ENCODE peak calls at places on chromosomes 2 and 18, in four cellular contexts. F, B, W and G are unnamed samples.

GRCh38 chr2:85413592-85414421 is 3.6 kb upstream of the CAPG start:
- DNase-seq in B (no peak), F (no peak), W (peak; percentile 44), G (peak; percentile 84)

GRCh38 chr2:182784777-182785176 is 68.7 kb downstream of the DNAJC10 start:
- DNase-seq in W (peak; percentile 49), F (no peak), B (peak; percentile 10), G (peak; percentile 73)

GRCh38 chr2:27795868-27796277 is 24.4 kb downstream of the MRPL33 start:
- DNase-seq in B (no peak), F (no peak), W (no peak), G (no peak)

GRCh38 chr2:162888641-162889040 is 50.1 kb upstream of the KCNH7 start:
- DNase-seq in W (no peak), B (no peak), F (no peak), G (no peak)

GRCh38 chr18:68316636-68317035 is 398.3 kb downstream of the TMX3 start:
- DNase-seq in B (no peak), W (no peak), F (no peak), G (peak; percentile 46)

GRCh38 chr18:8450898-8451665 is 158.2 kb upstream of the RAB12 start:
- DNase-seq in F (no peak), B (no peak), W (no peak), G (no peak)

GRCh38 chr18:63575680-63576079 is 11.5 kb upstream of the SERPINB13 start:
- DNase-seq in B (no peak), W (peak; percentile 70), F (no peak), G (peak; percentile 30)

GRCh38 chr2:196376984-196377877 is 205.9 kb upstream of the STK17B start:
- DNase-seq in B (no peak), F (no peak), W (no peak), G (peak; percentile 86)

GRCh38 chr2:127181851-127182250 is 38.2 kb downstream of the CYP27C1 start:
- DNase-seq in W (no peak), F (peak; percentile 25), B (no peak), G (no peak)

GRCh38 chr2:40173276-40173675 is 278.6 kb downstream of the SLC8A1 start:
- DNase-seq in B (no peak), W (no peak), F (no peak), G (peak; percentile 52)

GRCh38 chr2:30757737-30758136 is 49.5 kb downstream of the CAPN13 start:
- DNase-seq in B (no peak), F (no peak), W (no peak), G (no peak)

GRCh38 chr18:48946329-48946835 is 4.4 kb downstream of the SMAD7 start:
- DNase-seq in B (no peak), W (peak; percentile 80), F (no peak), G (peak; percentile 54)
- H3K4me3 ChIP-seq in B (peak overlapping the region; percentile 91), W (no peak overlapping the region), F (peak overlapping the region; percentile 77), G (peak overlapping the region; percentile 91)

GRCh38 chr2:70503896-70504295 is 49.7 kb downstream of the TGFA start:
- DNase-seq in F (no peak), B (no peak), W (no peak), G (no peak)
- H3K36me3 ChIP-seq in F (no peaks in the 10 kb centered on the region), B (no peaks in the 10 kb centered on the region), W (peaks cover 10% of the 10 kb centered on the region), G (no peaks in the 10 kb centered on the region)

GRCh38 chr2:226892729-226893128 is 56.9 kb downstream of the RHBDD1 start:
- DNase-seq in B (no peak), W (no peak), F (no peak), G (peak; percentile 72)

GRCh38 chr2:226895579-226895978 is 59.7 kb downstream of the RHBDD1 start:
- DNase-seq in W (no peak), F (no peak), B (no peak), G (no peak)

GRCh38 chr2:226893206-226893605 is 57.4 kb downstream of the RHBDD1 start:
- DNase-seq in B (no peak), W (no peak), F (no peak), G (peak; percentile 76)

GRCh38 chr2:226891780-226892590 is 56.1 kb downstream of the RHBDD1 start:
- DNase-seq in F (no peak), W (peak; percentile 51), B (no peak), G (peak; percentile 92)

DNA sequence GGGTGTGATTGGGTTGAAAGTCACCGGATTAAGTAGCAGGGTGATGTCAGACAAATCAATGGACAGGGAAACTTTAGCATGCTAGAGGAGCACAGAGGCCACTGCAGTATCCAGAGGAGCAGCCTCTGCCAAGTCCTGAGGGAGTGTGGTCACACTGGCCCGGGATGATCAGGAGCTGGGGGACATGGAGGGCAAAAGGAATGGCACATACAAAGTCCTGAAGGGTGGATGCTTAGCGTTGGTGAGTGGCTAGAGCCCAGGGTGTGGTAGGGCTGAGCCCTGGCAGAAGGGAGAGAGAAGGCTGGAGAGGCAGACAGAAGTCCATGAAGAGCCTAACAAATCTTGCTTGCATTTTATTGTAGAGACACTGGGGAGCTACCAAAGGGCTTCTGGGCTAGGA is 58.9 kb downstream of the RHBDD1 start:
- DNase-seq in F (no peak), B (no peak), W (no peak), G (no peak)
- H3K4me3 ChIP-seq in F (no peak overlapping the region), B (no peak overlapping the region), W (no peak overlapping the region), G (no peak overlapping the region)

DNA sequence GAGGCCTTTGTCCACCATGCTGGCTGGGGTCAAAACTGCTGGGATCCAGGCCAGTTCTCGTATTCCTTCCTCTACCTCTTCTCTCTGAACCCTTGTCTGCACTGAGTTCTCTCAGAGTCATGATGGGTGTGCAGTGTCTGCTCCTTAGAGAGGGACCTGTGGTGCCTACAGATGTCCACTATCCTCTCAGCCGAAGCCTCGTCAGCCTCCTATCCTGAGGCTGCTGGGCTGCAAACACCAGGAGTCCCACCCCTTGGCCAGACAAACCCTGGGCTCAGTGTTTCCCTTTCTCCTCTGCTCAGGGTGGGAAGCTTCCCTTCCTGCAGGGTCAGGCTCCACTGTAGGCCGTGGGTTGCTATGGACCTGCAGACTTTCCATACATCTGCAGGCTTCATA is 2.3 kb downstream of the INPP5D start:
- DNase-seq in B (no peak), W (no peak), F (peak; percentile 48), G (no peak)
- H3K36me3 ChIP-seq in B (no peaks in the 10 kb centered on the region), W (no peaks in the 10 kb centered on the region), F (no peaks in the 10 kb centered on the region), G (no peaks in the 10 kb centered on the region)